ENCODE peak calls at places on chromosomes 16 and 17, in four cellular contexts. B is prostate gland, D is transverse colon, W is GM12892. R is an unnamed sample.

GRCh38 chr16:19933740-19934139 is 49.1 kb upstream of the GPRC5B start:
- DNase-seq in B (no peak), D (no peak), W (no peak), R (no peak)

GRCh38 chr17:77819497-77819896 is 139.0 kb upstream of the TNRC6C start:
- DNase-seq in B (no peak), D (no peak), W (no peak), R (no peak)

GRCh38 chr16:60605176-60605575 is 1431.1 kb downstream of the CDH8 start:
- DNase-seq in B (no peak), D (no peak), W (no peak), R (no peak)

GRCh38 chr17:12140685-12141084 is 120.0 kb downstream of the MAP2K4 start:
- DNase-seq in B (no peak), D (no peak), W (no peak), R (no peak)

GRCh38 chr17:83085103-83085502 is 5.7 kb downstream of the METRNL start:
- DNase-seq in B (no peak), D (no peak), W (no peak), R (no peak)

GRCh38 chr16:73329363-73330306 is 281.7 kb upstream of the ZFHX3 start:
- DNase-seq in B (no peak), D (peak), W (no peak), R (no peak)

GRCh38 chr17:73379814-73380213 is 68.0 kb upstream of the CDC42EP4 start:
- DNase-seq in B (no peak), D (no peak), W (no peak), R (no peak)

GRCh38 chr17:77319211-77320031 is 178.7 kb downstream of the SEC14L1 start:
- DNase-seq in B (peak), D (peak), W (peak), R (peak)

GRCh38 chr16:15996432-15997109 is 47.2 kb downstream of the ABCC1 start:
- DNase-seq in B (no peak), D (no peak), W (no peak), R (peak)
- TF ChIP-seq POLR2AphosphoS5 in B (no peak), D (peak), W (no peak), R (no peak)

GRCh38 chr17:8955021-8955420 is 10.5 kb downstream of the PIK3R5 start:
- DNase-seq in B (no peak), D (no peak), W (no peak), R (no peak)

GRCh38 chr17:8957721-8958120 is 7.8 kb downstream of the PIK3R5 start:
- DNase-seq in B (no peak), D (no peak), W (no peak), R (no peak)

GRCh38 chr17:8954339-8954738 is 11.2 kb downstream of the PIK3R5 start:
- DNase-seq in B (no peak), D (peak), W (no peak), R (no peak)

GRCh38 chr17:8955560-8955959 is 9.9 kb downstream of the PIK3R5 start:
- DNase-seq in B (no peak), D (no peak), W (no peak), R (no peak)

GRCh38 chr17:8956521-8956920 is 9.0 kb downstream of the PIK3R5 start:
- DNase-seq in B (no peak), D (no peak), W (no peak), R (no peak)
- TF ChIP-seq POLR2AphosphoS5 in B (no peak), D (no peak), W (peak), R (no peak)

DNA sequence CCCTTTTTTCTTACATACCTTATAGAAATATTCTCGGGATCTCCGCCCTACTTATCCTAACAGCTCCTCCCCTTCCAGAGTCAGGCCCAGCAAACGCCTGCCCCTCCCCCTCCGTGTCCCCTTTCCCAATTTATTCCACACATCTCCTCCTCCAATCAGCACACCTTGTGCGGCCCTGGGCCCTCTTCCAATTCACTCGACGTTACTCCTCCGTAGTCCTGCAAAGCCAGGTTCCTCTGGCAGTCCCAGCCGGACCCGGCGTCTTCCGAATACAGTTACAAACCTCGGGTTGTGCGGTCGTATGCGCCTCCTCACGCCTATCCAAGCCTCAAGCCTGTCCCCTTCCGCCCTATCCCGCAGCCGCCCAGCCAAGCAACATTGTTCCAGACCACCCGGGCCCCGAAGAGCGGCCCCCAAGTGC is 677 bp downstream of the CBX1 start:
- DNase-seq in B (peak), D (peak), W (no peak), R (peak)
- TF ChIP-seq POLR2AphosphoS5 in B (no peak), D (no peak), W (no peak), R (no peak)

GRCh38 chr16:1126577-1126976 is 26.3 kb upstream of the CACNA1H start:
- DNase-seq in B (no peak), D (no peak), W (no peak), R (no peak)
- TF ChIP-seq POLR2AphosphoS5 in B (no peak), D (no peak), W (no peak), R (no peak)

GRCh38 chr16:87201052-87201451 is 116.1 kb downstream of the C16orf95 start:
- DNase-seq in B (no peak), D (peak), W (no peak), R (no peak)
- TF ChIP-seq POLR2AphosphoS5 in B (no peak), D (no peak), W (no peak), R (no peak)

DNA sequence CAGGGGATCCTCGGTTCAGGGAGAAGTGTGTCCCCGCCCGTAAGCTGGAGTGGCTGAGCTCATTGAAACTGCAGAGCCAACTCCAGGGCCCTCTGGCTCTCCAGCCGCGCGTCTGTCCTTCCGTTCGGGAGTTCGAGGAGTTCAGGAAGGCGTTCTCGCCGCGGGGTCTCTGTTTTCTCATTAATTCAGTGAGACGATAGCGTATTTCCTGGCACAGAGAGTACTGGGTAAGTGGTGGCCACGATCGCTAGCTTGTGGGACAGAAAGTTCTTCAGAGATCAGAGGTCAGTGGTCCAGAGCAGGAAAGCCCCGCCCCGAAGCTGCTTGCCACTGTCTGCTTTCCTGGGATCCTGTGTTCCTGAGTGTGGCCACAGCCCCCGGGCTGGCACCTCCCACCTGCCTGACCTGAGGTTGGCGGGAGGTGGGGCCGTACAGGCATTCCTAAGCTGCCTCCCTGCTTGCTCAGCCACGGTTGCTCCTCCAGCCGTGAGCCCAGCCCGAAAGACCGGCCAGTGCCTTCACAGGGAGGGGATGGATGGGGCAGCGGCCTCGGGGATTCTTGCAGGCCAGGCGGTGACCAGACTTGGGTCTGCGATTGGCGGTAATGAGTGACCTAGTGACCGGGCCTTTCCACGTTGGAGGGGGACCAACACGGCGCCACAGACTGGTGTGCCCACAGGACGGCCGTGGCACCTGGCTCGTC is 8.9 kb downstream of the BAIAP2 start:
- DNase-seq in B (no peak), D (no peak), W (no peak), R (peak)
- TF ChIP-seq POLR2AphosphoS5 in B (peak), D (no peak), W (no peak), R (no peak)

DNA sequence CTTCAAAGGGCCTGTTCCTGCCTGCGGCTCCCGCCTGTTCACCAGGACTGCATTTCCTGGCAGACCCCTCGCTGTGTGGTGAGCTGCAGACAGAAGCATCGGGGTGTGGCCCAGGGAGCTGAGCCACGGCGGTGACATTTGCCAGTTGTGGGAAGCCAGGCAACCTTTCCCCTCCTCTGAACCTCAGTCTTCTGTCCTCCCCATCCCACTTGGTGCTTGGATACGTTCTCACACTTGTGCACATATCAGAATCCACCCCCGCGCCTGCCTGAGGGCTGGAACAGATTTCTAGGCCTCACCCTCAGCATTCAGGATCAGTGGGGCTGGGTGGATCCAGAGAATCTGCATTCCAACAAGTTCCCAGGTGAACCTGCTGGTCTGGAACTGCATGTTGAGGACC is 63.5 kb downstream of the CRISPLD2 start:
- DNase-seq in B (no peak), D (no peak), W (no peak), R (no peak)
- TF ChIP-seq POLR2AphosphoS5 in B (no peak), D (no peak), W (no peak), R (no peak)

GRCh38 chr16:85569039-85569614 is 44.0 kb upstream of the GSE1 start:
- DNase-seq in B (no peak), D (no peak), W (no peak), R (no peak)

GRCh38 chr16:85567101-85567866 is 45.8 kb upstream of the GSE1 start:
- DNase-seq in B (no peak), D (peak), W (no peak), R (no peak)

GRCh38 chr16:85570213-85570734 is 42.8 kb upstream of the GSE1 start:
- DNase-seq in B (no peak), D (no peak), W (peak), R (peak)

GRCh38 chr16:85569615-85570212 is 43.4 kb upstream of the GSE1 start:
- DNase-seq in B (no peak), D (peak), W (peak), R (no peak)

DNA sequence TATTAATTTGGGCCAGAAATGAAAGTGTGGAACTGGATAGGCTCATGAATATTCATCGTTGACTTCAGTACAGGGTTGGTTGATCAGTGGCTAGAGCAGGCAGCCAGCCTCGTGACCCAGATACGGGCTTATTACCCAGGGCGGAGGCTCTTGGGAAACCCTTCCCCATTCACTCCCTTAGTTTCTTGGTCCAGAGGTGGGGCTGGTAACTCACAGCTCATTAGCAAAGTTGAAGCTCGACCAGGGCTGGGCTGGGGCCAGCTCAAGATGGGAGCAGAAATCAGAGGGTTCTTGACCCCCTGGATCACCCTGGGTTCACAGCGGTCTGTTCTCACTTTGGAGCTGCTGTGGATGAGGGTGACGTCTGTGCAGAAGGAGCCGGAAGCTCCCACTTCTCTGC is 44.6 kb upstream of the GSE1 start:
- DNase-seq in B (no peak), D (peak), W (no peak), R (no peak)
- TF ChIP-seq POLR2AphosphoS5 in B (no peak), D (peak), W (no peak), R (no peak)

GRCh38 chr17:80361495-80362220 is 53.3 kb upstream of the ENDOV start:
- DNase-seq in B (no peak), D (no peak), W (no peak), R (no peak)
- TF ChIP-seq POLR2AphosphoS5 in B (no peak), D (no peak), W (no peak), R (no peak)

GRCh38 chr17:50347087-50347893 is 1.4 kb downstream of the XYLT2 start:
- DNase-seq in B (no peak), D (no peak), W (no peak), R (no peak)
- TF ChIP-seq POLR2AphosphoS5 in B (no peak), D (no peak), W (no peak), R (no peak)

R was measured in HCT116.